ENCODE peak calls at places on chromosomes 6 and 20, in seven cellular contexts. T, W, N, Z, H, R and L are unnamed samples.

GRCh38 chr6:143061597-143062385 is 1.1 kb downstream of the AIG1 start:
- DNase-seq in T (no peak), W (no peak), R (no peak), H (no peak), N (no peak), Z (no peak), L (no peak)

GRCh38 chr6:82144852-82145332 is 102.7 kb downstream of the IBTK start:
- DNase-seq in Z (no peak), R (no peak), N (peak; percentile 66), H (no peak), W (no peak), T (peak; percentile 79), L (peak; percentile 95)

GRCh38 chr20:61253640-61254511 is 1.8 kb downstream of the CDH4 start:
- DNase-seq in W (no peak), H (no peak), Z (no peak), R (no peak), T (peak; percentile 18), N (peak; percentile 22), L (peak; percentile 22)

GRCh38 chr6:75116946-75117345 is 88.9 kb downstream of the COL12A1 start:
- DNase-seq in H (no peak), T (no peak), R (no peak), Z (no peak), W (no peak), N (no peak), L (no peak)

GRCh38 chr6:80209434-80209833 is 103.0 kb downstream of the BCKDHB start:
- DNase-seq in T (no peak), H (no peak), W (no peak), R (no peak), N (no peak), Z (no peak), L (no peak)

GRCh38 chr20:57627972-57628650 is 7.9 kb upstream of the ZBP1 start:
- DNase-seq in W (peak; percentile 40), N (no peak), T (peak; percentile 91), H (no peak), Z (peak; percentile 64), R (no peak), L (peak; percentile 86)

GRCh38 chr6:28478518-28478917 is 35.2 kb upstream of the ZSCAN23 start:
- DNase-seq in T (no peak), W (no peak), R (no peak), N (no peak), Z (no peak), H (no peak), L (no peak)

GRCh38 chr6:158356586-158357546 is 44.6 kb downstream of the TULP4 start:
- DNase-seq in T (no peak), R (no peak), N (no peak), H (no peak), Z (no peak), W (no peak), L (no peak)

GRCh38 chr6:55397986-55398385 is 70.7 kb downstream of the GFRAL start:
- DNase-seq in R (no peak), W (no peak), Z (no peak), T (peak; percentile 50), N (no peak), H (no peak), L (peak; percentile 13)

GRCh38 chr6:167699141-167700036 is 127.3 kb upstream of the AFDN start:
- DNase-seq in N (no peak), T (peak; percentile 71), H (peak; percentile 90), W (no peak), R (peak; percentile 68), Z (peak; percentile 85), L (peak; percentile 73)

GRCh38 chr6:21965029-21965428 is 331.8 kb downstream of the PRL start:
- DNase-seq in Z (no peak), R (no peak), H (no peak), N (no peak), T (no peak), W (no peak), L (no peak)

GRCh38 chr6:56540232-56540631 is 102.5 kb downstream of the DST start:
- DNase-seq in W (no peak), Z (no peak), N (no peak), H (no peak), T (no peak), R (no peak), L (no peak)

DNA sequence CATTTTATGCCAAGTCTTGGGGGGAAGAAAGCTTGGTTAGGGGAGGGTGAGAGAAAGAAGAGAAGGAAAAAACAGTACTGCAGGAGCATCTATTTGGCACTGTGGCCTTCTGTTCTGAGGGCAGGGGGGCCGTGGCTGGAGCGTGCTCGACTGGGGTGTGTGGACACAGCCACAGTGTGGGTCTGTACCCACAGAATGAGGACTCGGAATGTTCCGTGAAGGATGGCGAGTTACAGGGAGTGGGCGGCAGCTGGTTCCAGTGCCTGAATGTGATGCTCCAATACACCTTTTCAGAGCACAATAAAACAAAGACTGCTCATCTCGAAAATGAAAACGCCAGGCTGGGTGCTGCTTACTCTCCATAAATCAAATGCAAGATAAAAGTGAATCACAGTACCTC is 59.2 kb downstream of the LAMP5 start:
- DNase-seq in W (no peak), N (no peak), Z (no peak), R (no peak), H (no peak), T (no peak), L (no peak)
- H3K4me3 ChIP-seq in W (no peak overlapping the region), N (no peak overlapping the region), Z (no peak overlapping the region), R (no peak overlapping the region), H (no peak overlapping the region), T (no peak overlapping the region), L (no peak overlapping the region)

GRCh38 chr6:166512567-166512966 is 73.9 kb downstream of the RAMACL start:
- DNase-seq in W (peak; percentile 12), N (no peak), R (no peak), H (no peak), T (no peak), Z (no peak), L (no peak)

GRCh38 chr6:166514196-166514595 is 72.3 kb downstream of the RAMACL start:
- DNase-seq in H (no peak), N (no peak), T (no peak), R (no peak), W (no peak), Z (no peak), L (no peak)

GRCh38 chr6:166511316-166511715 is 75.2 kb downstream of the RAMACL start:
- DNase-seq in Z (no peak), W (no peak), N (no peak), R (no peak), T (no peak), H (no peak), L (no peak)

GRCh38 chr6:166516256-166516655 is 70.2 kb downstream of the RAMACL start:
- DNase-seq in Z (no peak), R (no peak), H (no peak), N (no peak), W (no peak), T (no peak), L (peak; percentile 36)

GRCh38 chr6:166515072-166515810 is 71.2 kb downstream of the RAMACL start:
- DNase-seq in H (no peak), T (peak; percentile 59), W (no peak), R (no peak), Z (no peak), N (peak; percentile 75), L (peak; percentile 73)
- TF ChIP-seq CTCF in H (no peak), T (peak; percentile 31), W (no peak), R (no peak), Z (peak; percentile 7), N (peak; percentile 35), L (peak; percentile 66)

DNA sequence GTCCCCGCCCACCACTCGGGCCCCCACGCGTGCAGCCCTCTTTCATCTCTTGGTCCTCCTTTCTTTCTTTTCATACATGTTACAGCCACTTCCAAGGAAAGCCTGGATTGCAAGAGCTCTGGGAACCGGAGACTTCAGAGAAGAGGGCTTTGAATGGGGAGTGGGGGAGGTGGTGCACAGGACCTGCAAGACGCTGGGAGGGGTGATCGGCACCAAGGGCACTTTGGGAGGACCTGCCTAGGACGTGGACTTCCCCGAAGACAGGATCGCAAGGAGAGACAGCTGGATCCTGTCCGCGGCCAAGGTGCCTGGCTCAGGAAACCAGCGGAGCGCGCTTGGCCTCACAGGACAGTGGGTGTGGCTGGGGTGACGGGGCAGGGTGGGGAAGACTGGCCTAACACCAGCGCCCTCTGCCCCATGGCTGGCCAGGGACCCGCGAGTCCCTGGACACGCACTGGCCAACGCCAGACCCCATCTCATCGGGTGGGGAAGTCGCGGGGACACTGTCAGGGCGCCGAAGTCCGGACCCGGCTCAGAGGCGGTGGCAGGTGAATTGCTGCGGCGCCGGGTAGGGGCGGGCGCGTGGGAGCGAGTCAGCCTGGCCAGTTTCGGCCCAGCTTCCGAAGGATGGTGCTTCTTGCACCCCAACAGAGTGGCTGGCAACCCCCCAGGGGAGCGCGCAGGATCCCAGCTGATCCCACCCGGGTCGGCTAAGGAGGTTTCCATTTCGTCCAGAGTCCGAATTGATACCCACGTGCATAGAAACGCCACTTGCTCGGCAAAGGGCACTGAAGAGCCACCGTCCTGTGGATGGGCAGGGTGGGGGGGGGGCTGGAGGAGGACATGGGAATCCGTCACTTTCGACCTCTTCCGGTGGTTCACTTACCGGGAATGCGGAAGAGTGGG is 714 bp upstream of the THBD start:
- DNase-seq in Z (peak; percentile 83), H (peak; percentile 84), N (no peak), T (peak; percentile 42), R (peak; percentile 52), W (no peak), L (no peak)
- H3K4me3 ChIP-seq in Z (peak overlapping the region; percentile 68), H (peak overlapping the region; percentile 66), N (no peak overlapping the region), T (peak overlapping the region; percentile 28), R (peak overlapping the region; percentile 36), W (no peak overlapping the region), L (peak overlapping the region; percentile 51)

GRCh38 chr20:49526056-49526455 is 41.9 kb downstream of the PTGIS start:
- DNase-seq in Z (no peak), W (no peak), R (no peak), N (no peak), T (no peak), H (no peak), L (no peak)
- TF ChIP-seq CTCF in Z (no peak), W (no peak), R (no peak), N (no peak), T (no peak), H (no peak), L (no peak)

DNA sequence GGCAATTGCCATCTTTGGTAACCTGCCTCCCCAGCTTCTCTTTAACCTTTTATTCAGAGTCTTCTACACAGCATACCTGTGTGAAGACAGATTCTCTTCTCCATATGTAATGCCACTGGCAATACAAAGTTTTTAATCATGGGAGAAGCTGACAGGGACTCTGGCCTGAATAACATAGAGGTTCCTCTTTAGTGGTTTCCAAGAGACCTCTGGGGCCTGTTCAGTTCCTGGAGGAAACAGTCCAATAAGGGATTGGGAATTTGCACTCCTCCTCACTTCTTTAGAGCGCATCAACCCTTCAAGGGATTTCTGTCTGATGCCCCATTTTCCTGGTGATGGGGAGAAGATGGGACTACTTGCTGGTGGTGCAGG is 1.4 kb downstream of the RIMS1 start:
- DNase-seq in R (no peak), Z (no peak), H (no peak), T (no peak), W (no peak), N (no peak), L (no peak)
- H3K4me3 ChIP-seq in R (no peak overlapping the region), Z (no peak overlapping the region), H (no peak overlapping the region), T (no peak overlapping the region), W (no peak overlapping the region), N (no peak overlapping the region), L (no peak overlapping the region)

DNA sequence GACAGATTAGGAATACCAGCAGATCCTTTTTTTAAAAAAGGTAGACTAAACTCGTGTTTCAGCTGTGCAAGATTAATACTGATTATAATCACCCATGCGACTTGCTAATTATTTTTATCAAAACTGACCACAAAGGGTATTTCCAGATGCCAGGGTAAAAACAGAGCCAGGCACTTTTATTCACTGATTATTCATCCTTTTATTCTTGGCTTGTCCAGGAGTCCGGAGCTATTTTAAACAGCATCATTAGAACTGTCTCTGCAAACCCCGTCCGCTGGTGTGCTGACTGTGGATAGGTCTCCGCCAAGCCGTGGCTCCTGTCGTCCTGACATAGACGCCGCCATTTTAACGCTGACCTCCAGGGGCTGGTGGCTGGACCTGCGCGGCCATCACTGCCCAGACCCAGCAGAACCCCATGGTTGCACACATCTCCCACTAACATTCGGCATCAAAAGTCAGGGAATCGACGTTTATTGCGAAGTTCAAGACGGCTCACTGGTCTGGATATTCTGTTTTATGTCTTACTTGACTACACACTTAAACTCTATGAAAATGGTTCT is 364.8 kb downstream of the THBS2 start:
- DNase-seq in H (no peak), R (no peak), N (no peak), T (no peak), Z (no peak), W (no peak), L (no peak)
- TF ChIP-seq CTCF in H (no peak), R (no peak), N (no peak), T (no peak), Z (no peak), W (no peak), L (no peak)